ENCODE peak calls at places on chromosomes 4 and X, in eight cellular contexts. G is pancreas; F is lower lobe of right lung; E is heart left ventricle; B is HCT116; R is naive thymus-derived CD4-positive, alpha-beta T cell; Q is aorta; X is lung. U is an unnamed sample. For H3K36me3, the result is how much of the 10 kb centered on the place peaks cover.

GRCh38 chr4:98517444-98518021 is 140.9 kb downstream of the TSPAN5 start:
- ATAC-seq in G (no peak), F (no peak), E (no peak), B (no peak), R (no peak), Q (no peak), X (no peak), U (no peak)

GRCh38 chr4:37935026-37935425 is 25.2 kb upstream of the PTTG2 start:
- ATAC-seq in G (no peak), F (no peak), E (no peak), B (no peak), R (no peak), Q (no peak), X (no peak), U (no peak)

GRCh38 chrX:124634363-124634762 is 288.0 kb downstream of the SH2D1A start:
- ATAC-seq in G (no peak), F (no peak), E (no peak), B (no peak), R (no peak), Q (no peak), X (no peak), U (no peak)

GRCh38 chr4:121519236-121519838 is 138.5 kb upstream of the QRFPR start:
- ATAC-seq in G (no peak), F (no peak), E (no peak), B (no peak), R (no peak), Q (no peak), X (no peak), U (no peak)

GRCh38 chr4:56243107-56243506 is 144.2 kb downstream of the AASDH start:
- ATAC-seq in G (no peak), F (no peak), E (no peak), B (no peak), R (no peak), Q (no peak), X (no peak), U (no peak)

GRCh38 chr4:182806259-182807252 is 110.6 kb downstream of the DCTD start:
- ATAC-seq in G (peak), F (peak), E (peak), B (peak), R (peak), Q (peak), X (peak), U (peak)

GRCh38 chr4:62133977-62134376 is 933.9 kb downstream of the ADGRL3 start:
- ATAC-seq in G (no peak), F (no peak), E (peak), B (no peak), R (no peak), Q (no peak), X (no peak), U (no peak)

GRCh38 chr4:110394871-110395270 is 81.1 kb upstream of the ENPEP start:
- ATAC-seq in G (no peak), F (no peak), E (no peak), B (no peak), R (no peak), Q (no peak), X (no peak), U (no peak)

GRCh38 chrX:39875834-39876625 is 221.7 kb downstream of the BCOR start:
- ATAC-seq in G (no peak), F (no peak), E (no peak), B (no peak), R (no peak), Q (no peak), X (no peak), U (no peak)

GRCh38 chrX:68685722-68686683 is 38.5 kb downstream of the STARD8 start:
- ATAC-seq in G (peak), F (peak), E (no peak), B (no peak), R (peak), Q (peak), X (peak), U (peak)

DNA sequence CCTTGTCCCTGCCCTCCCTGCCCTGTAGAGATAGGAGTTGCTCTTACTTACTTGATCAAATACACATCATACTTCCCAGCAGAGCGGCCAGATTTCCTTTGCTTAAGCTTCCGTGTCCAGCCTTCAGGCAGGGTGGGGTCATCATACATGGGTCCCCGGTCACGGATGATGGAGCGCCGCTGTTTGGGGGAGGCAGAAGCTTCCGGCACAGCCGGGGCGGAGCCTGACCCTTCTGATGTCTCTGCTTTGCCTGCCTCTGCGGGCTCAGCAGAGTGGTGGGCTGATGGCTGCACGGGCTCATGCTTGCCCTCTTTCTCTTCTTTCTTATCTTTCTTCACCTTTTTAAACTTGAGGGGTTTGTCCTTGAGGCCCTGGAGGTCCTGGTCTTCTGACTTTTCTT is 12.5 kb upstream of the IRAK1 start:
- ATAC-seq in G (no peak), F (no peak), E (no peak), B (no peak), R (no peak), Q (no peak), X (no peak), U (no peak)
- H3K36me3 ChIP-seq in G (under half), F (under half), E (under half), B (under half), R (under half), Q (under half), X (under half), U (under half)

GRCh38 chr4:8524595-8525382 is 55.4 kb upstream of the GPR78 start:
- ATAC-seq in G (no peak), F (no peak), E (no peak), B (no peak), R (no peak), Q (no peak), X (no peak), U (no peak)
- H3K27ac ChIP-seq in G (no peak), F (peak), E (no peak), B (no peak), R (no peak), Q (no peak), X (no peak), U (no peak)

GRCh38 chr4:22456291-22456690 is 59.6 kb downstream of the ADGRA3 start:
- ATAC-seq in G (no peak), F (no peak), E (no peak), B (no peak), R (no peak), Q (no peak), X (no peak), U (no peak)

GRCh38 chr4:22454955-22455354 is 60.9 kb downstream of the ADGRA3 start:
- ATAC-seq in G (peak), F (peak), E (no peak), B (no peak), R (no peak), Q (peak), X (no peak), U (no peak)

GRCh38 chr4:22457348-22457747 is 58.5 kb downstream of the ADGRA3 start:
- ATAC-seq in G (no peak), F (no peak), E (no peak), B (no peak), R (no peak), Q (no peak), X (no peak), U (no peak)

GRCh38 chr4:22458112-22458511 is 57.8 kb downstream of the ADGRA3 start:
- ATAC-seq in G (no peak), F (no peak), E (no peak), B (no peak), R (no peak), Q (no peak), X (no peak), U (no peak)

DNA sequence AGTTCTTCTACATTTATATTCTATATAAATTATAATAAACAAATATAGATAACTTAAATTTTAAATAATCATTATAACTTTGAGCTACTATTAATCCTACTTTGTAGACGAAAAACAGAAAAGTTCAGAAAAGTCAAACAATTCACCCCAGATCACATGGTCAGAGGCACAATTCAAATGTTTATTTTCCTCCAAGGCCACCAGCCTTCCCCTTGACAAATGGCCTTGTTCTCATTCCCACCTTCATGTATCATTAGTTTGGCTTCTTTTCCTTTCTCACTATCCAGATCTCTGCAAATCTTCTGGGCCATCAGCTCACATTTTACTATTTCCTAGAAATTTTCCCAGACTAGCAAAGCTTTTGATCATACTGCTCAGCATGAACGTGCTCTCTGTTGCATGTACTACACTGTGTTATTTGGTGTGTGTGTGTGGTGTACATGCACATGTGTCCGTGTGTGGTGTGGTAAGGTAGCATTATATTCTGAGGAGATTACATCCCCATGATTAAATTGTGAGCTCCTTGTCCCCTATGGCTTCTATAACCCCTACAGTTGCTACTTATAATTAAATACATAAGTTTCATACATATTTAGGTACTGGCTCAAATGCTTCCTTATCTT is 61.5 kb downstream of the ADGRA3 start:
- ATAC-seq in G (peak), F (no peak), E (no peak), B (no peak), R (no peak), Q (no peak), X (no peak), U (no peak)
- H3K36me3 ChIP-seq in G (under half), F (under half), E (under half), B (under half), R (under half), Q (under half), X (under half), U (under half)

DNA sequence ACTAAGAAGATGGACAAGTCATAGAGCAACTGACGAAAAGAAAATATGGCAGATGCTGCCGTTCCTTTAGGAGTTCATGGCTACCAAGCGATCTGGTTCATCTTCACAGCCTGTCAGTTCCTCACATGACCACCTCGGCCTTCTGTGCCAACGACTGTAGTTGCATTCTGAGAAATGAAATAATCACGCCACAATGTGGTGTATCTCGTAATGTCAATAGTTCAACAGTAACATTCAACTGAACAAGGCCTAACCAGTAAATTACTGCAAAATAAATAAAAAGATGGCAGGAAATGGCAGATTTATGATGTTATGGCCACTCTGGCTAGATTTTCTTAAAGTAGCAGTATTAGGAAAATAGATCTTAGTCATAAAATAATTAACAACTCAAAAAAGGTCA is 4.4 kb downstream of the GPRIN3 start:
- ATAC-seq in G (no peak), F (no peak), E (no peak), B (no peak), R (peak), Q (no peak), X (no peak), U (no peak)
- H3K27ac ChIP-seq in G (no peak), F (no peak), E (peak), B (no peak), R (peak), Q (no peak), X (peak), U (no peak)

DNA sequence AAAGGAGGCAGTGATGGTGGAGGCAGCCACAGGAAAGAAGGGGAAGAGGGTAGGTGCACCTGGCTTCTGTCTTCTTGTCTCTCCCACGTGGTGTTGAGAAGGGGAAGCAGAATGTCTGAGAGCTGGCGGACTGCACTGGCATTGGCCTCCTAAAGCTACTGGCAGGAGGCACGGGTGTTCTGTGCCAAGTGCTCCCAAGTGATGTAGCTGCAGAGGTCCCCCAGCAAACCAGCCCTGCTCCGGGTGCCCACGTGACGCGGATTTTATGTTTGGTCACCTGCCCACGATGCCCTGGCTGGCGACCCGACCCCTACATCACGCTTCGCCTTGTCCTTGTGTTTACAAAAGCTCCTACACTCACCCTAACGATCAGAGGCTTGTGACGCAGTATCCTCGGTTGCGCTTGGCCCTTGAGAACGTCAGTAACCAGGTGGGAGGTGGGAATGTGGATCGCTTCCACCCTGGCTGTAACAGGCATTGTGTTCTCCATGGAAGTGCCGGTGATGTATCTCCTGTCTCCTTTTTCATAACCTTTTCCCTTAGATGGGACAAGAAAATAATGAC is 28.4 kb upstream of the XG start:
- ATAC-seq in G (no peak), F (no peak), E (peak), B (no peak), R (no peak), Q (no peak), X (no peak), U (no peak)
- H3K36me3 ChIP-seq in G (under half), F (half or more), E (under half), B (under half), R (under half), Q (under half), X (under half), U (half or more)

U was measured in gastroesophageal sphincter.